ENCODE peak calls at places on chromosome 6, in five cellular contexts. One of them, this sample, is unnamed.
A peak's percentile ranks its signal among the peaks of the same experiment; 100 is the strongest.

GRCh38 chr6:142531727-142532126 is 229.9 kb downstream of the ADGRG6 start:
- DNase-seq in ovary: no peak
- DNase-seq in HepG2: no peak
- DNase-seq in adrenal gland: no peak
- DNase-seq in IMR-90: no peak
- DNase-seq in this sample: no peak

GRCh38 chr6:7726416-7727149 is 684 bp downstream of the BMP6 start:
- DNase-seq in IMR-90: no peak
- DNase-seq in adrenal gland: no peak
- DNase-seq in ovary: peak; percentile 26
- DNase-seq in HepG2: no peak
- DNase-seq in this sample: peak; percentile 84

GRCh38 chr6:14354919-14355572 is 237.5 kb downstream of the CD83 start:
- DNase-seq in ovary: peak; percentile 54
- DNase-seq in IMR-90: peak; percentile 88
- DNase-seq in adrenal gland: peak; percentile 47
- DNase-seq in HepG2: no peak
- DNase-seq in this sample: no peak

GRCh38 chr6:53326372-53327016 is 22.3 kb downstream of the ELOVL5 start:
- DNase-seq in ovary: peak; percentile 61
- DNase-seq in IMR-90: peak; percentile 98
- DNase-seq in HepG2: no peak
- DNase-seq in adrenal gland: peak; percentile 94
- DNase-seq in this sample: no peak

GRCh38 chr6:4971851-4972250 is 32.0 kb downstream of the RPP40 start:
- DNase-seq in HepG2: no peak
- DNase-seq in adrenal gland: no peak
- DNase-seq in ovary: no peak
- DNase-seq in IMR-90: no peak
- DNase-seq in this sample: no peak

GRCh38 chr6:166575190-166575589 is 11.3 kb downstream of the RAMACL start:
- DNase-seq in IMR-90: no peak
- DNase-seq in adrenal gland: no peak
- DNase-seq in HepG2: no peak
- DNase-seq in ovary: peak; percentile 67
- DNase-seq in this sample: no peak

GRCh38 chr6:125066964-125067363 is 86.6 kb upstream of the TPD52L1 start:
- DNase-seq in IMR-90: peak; percentile 30
- DNase-seq in adrenal gland: no peak
- DNase-seq in ovary: no peak
- DNase-seq in HepG2: no peak
- DNase-seq in this sample: no peak

GRCh38 chr6:43962458-43962857 is 164.8 kb downstream of the MRPL14 start:
- DNase-seq in HepG2: no peak
- DNase-seq in IMR-90: peak; percentile 35
- DNase-seq in adrenal gland: no peak
- DNase-seq in ovary: no peak
- DNase-seq in this sample: no peak

GRCh38 chr6:167703781-167704180 is 122.9 kb upstream of the AFDN start:
- DNase-seq in adrenal gland: no peak
- DNase-seq in ovary: no peak
- DNase-seq in IMR-90: no peak
- DNase-seq in HepG2: no peak
- DNase-seq in this sample: peak; percentile 38

GRCh38 chr6:109339906-109340678 is 42.2 kb downstream of the CD164 start:
- DNase-seq in HepG2: no peak
- DNase-seq in IMR-90: peak; percentile 12
- DNase-seq in ovary: no peak
- DNase-seq in adrenal gland: no peak
- DNase-seq in this sample: no peak

GRCh38 chr6:79821859-79822258 is 125.5 kb downstream of the ELOVL4 start:
- DNase-seq in ovary: no peak
- DNase-seq in adrenal gland: peak; percentile 10
- DNase-seq in IMR-90: peak; percentile 15
- DNase-seq in HepG2: no peak
- DNase-seq in this sample: no peak

GRCh38 chr6:125102901-125103300 is 50.7 kb upstream of the TPD52L1 start:
- DNase-seq in HepG2: peak; percentile 29
- DNase-seq in adrenal gland: no peak
- DNase-seq in ovary: no peak
- DNase-seq in IMR-90: peak; percentile 94
- DNase-seq in this sample: no peak

GRCh38 chr6:35583893-35584688 is 71.4 kb upstream of the TULP1 start:
- DNase-seq in ovary: peak; percentile 77
- DNase-seq in IMR-90: peak; percentile 77
- DNase-seq in HepG2: peak; percentile 78
- DNase-seq in adrenal gland: peak; percentile 72
- DNase-seq in this sample: peak; percentile 67

GRCh38 chr6:35585688-35586087 is 73.0 kb upstream of the TULP1 start:
- DNase-seq in adrenal gland: no peak
- DNase-seq in ovary: no peak
- DNase-seq in IMR-90: no peak
- DNase-seq in HepG2: no peak
- DNase-seq in this sample: no peak

GRCh38 chr6:35589201-35589739 is 76.6 kb upstream of the TULP1 start:
- DNase-seq in HepG2: no peak
- DNase-seq in ovary: no peak
- DNase-seq in adrenal gland: no peak
- DNase-seq in IMR-90: no peak
- DNase-seq in this sample: no peak

GRCh38 chr6:35587167-35587566 is 74.5 kb upstream of the TULP1 start:
- DNase-seq in adrenal gland: no peak
- DNase-seq in IMR-90: no peak
- DNase-seq in HepG2: no peak
- DNase-seq in ovary: no peak
- DNase-seq in this sample: no peak

GRCh38 chr6:35586542-35586941 is 73.8 kb upstream of the TULP1 start:
- DNase-seq in IMR-90: no peak
- DNase-seq in adrenal gland: no peak
- DNase-seq in ovary: no peak
- DNase-seq in HepG2: no peak
- DNase-seq in this sample: no peak
- H3K36me3 ChIP-seq in IMR-90: no peaks in the 10 kb centered on the region
- H3K36me3 ChIP-seq in adrenal gland: no peaks in the 10 kb centered on the region
- H3K36me3 ChIP-seq in ovary: no peaks in the 10 kb centered on the region
- H3K36me3 ChIP-seq in HepG2: peaks cover 4% of the 10 kb centered on the region
- H3K36me3 ChIP-seq in this sample: peaks cover 1% of the 10 kb centered on the region

DNA sequence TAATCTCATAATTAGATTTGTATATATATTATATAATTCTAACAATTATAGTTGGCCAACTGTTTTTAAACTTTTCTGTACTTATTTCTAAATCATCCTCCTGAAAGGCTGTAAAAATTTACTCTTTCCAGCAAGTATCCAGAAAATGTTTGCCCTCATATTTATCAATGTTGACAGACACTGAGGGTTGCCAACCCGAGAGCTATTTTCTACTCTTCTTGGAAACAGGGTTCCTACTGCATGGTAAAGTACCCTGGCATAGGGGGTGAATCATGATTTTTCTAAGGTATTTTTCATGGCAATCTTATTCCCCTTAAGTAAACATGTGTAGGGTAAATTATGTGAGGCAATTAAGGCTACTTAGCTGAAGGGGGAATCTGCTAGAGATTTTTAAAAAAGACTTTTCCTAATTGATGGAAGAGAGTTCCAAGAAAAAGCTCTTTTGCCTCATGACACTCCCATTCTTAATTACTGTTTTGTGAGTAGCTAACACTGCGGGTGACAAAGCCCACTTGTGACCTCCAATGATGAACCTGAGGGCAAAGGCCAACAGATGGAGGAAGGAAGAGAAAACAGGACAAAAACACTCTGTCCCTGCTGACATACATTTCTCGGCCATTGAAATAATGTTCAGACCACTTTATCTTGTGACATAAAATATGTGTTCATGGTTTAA is 37.9 kb downstream of the GPX5 start:
- DNase-seq in HepG2: no peak
- DNase-seq in IMR-90: no peak
- DNase-seq in ovary: no peak
- DNase-seq in adrenal gland: no peak
- DNase-seq in this sample: no peak
- H3K36me3 ChIP-seq in HepG2: no peaks in the 10 kb centered on the region
- H3K36me3 ChIP-seq in IMR-90: no peaks in the 10 kb centered on the region
- H3K36me3 ChIP-seq in ovary: no peaks in the 10 kb centered on the region
- H3K36me3 ChIP-seq in adrenal gland: no peaks in the 10 kb centered on the region
- H3K36me3 ChIP-seq in this sample: no peaks in the 10 kb centered on the region

DNA sequence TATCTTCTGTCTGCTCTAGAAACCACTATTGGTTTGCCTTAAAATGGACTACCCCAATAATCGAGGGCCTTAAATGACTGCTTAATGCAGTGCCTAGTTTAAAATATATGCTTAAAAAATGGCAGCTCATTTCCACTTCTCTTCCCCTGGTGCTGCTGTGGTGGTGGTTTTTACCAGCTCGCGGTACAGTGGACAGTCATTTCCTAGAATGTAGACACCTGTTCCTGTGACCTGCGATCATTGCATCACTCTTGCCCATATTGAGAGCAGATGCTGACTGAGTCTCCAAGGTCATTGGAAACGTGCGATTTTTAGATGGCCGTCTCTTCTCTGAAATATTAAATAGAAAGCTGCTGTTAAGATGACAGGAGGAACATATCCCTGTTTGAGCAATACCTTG is 164.1 kb downstream of the UTRN start:
- DNase-seq in IMR-90: no peak
- DNase-seq in adrenal gland: no peak
- DNase-seq in HepG2: no peak
- DNase-seq in ovary: no peak
- DNase-seq in this sample: no peak
- H3K36me3 ChIP-seq in IMR-90: peaks cover 8% of the 10 kb centered on the region
- H3K36me3 ChIP-seq in adrenal gland: no peaks in the 10 kb centered on the region
- H3K36me3 ChIP-seq in HepG2: peaks cover 36% of the 10 kb centered on the region
- H3K36me3 ChIP-seq in ovary: no peaks in the 10 kb centered on the region
- H3K36me3 ChIP-seq in this sample: peaks cover 3% of the 10 kb centered on the region

GRCh38 chr6:35079311-35080000 is 61.7 kb downstream of the TCP11 start:
- DNase-seq in adrenal gland: no peak
- DNase-seq in IMR-90: no peak
- DNase-seq in HepG2: no peak
- DNase-seq in ovary: no peak
- DNase-seq in this sample: peak; percentile 47

GRCh38 chr6:35082046-35082732 is 59.0 kb downstream of the TCP11 start:
- DNase-seq in HepG2: no peak
- DNase-seq in adrenal gland: no peak
- DNase-seq in ovary: no peak
- DNase-seq in IMR-90: no peak
- DNase-seq in this sample: peak; percentile 73

GRCh38 chr6:35080016-35080680 is 61.0 kb downstream of the TCP11 start:
- DNase-seq in ovary: no peak
- DNase-seq in HepG2: no peak
- DNase-seq in IMR-90: no peak
- DNase-seq in adrenal gland: no peak
- DNase-seq in this sample: peak; percentile 40

GRCh38 chr6:35081426-35081851 is 59.7 kb downstream of the TCP11 start:
- DNase-seq in IMR-90: peak; percentile 5
- DNase-seq in HepG2: no peak
- DNase-seq in adrenal gland: no peak
- DNase-seq in ovary: no peak
- DNase-seq in this sample: peak; percentile 77

GRCh38 chr6:35080821-35081425 is 60.2 kb downstream of the TCP11 start:
- DNase-seq in IMR-90: no peak
- DNase-seq in HepG2: no peak
- DNase-seq in ovary: no peak
- DNase-seq in adrenal gland: no peak
- DNase-seq in this sample: peak; percentile 73
- H3K36me3 ChIP-seq in IMR-90: peaks cover 38% of the 10 kb centered on the region
- H3K36me3 ChIP-seq in HepG2: peaks cover 24% of the 10 kb centered on the region
- H3K36me3 ChIP-seq in ovary: no peaks in the 10 kb centered on the region
- H3K36me3 ChIP-seq in adrenal gland: no peaks in the 10 kb centered on the region
- H3K36me3 ChIP-seq in this sample: peaks cover 7% of the 10 kb centered on the region